ENCODE peak calls at places on chromosomes 2 and 18, in eight cellular contexts. X is neuronal stem cell, Q is body of pancreas, P is kidney, R is GM23338, M is right cardiac atrium, Y is MM.1S, W is tibial artery. N is an unnamed sample.

GRCh38 chr2:55620123-55620779 is 2.8 kb upstream of the PPP4R3B start:
- DNase-seq in X (no peak), R (peak; percentile 55), W (no peak), Y (peak; percentile 31), M (no peak), Q (no peak), P (no peak), N (no peak)

GRCh38 chr2:109260116-109260855 is 131.3 kb downstream of the SH3RF3 start:
- DNase-seq in R (no peak), P (no peak), Q (no peak), W (peak; percentile 51), M (no peak), Y (no peak), X (no peak), N (no peak)

GRCh38 chr2:74373189-74373588 is 6.9 kb downstream of the DCTN1 start:
- DNase-seq in Q (no peak), Y (no peak), M (peak; percentile 53), P (no peak), R (peak; percentile 39), W (no peak), X (no peak), N (peak; percentile 84)

GRCh38 chr18:50195689-50196088 is 742 bp upstream of the MYO5B start:
- DNase-seq in W (no peak), P (no peak), X (no peak), Y (no peak), M (no peak), R (no peak), Q (no peak), N (no peak)

GRCh38 chr2:140759431-140760156 is 1371.2 kb downstream of the LRP1B start:
- DNase-seq in R (no peak), Q (no peak), P (no peak), M (no peak), W (no peak), X (peak; percentile 2), Y (no peak), N (no peak)

GRCh38 chr2:207039225-207039624 is 99.9 kb downstream of the CPO start:
- DNase-seq in Y (no peak), Q (no peak), X (no peak), P (no peak), W (no peak), R (no peak), M (no peak), N (no peak)

GRCh38 chr2:12717191-12717987 is 653 bp downstream of the TRIB2 start:
- DNase-seq in W (peak; percentile 83), X (peak; percentile 70), M (peak; percentile 65), Q (peak; percentile 63), Y (peak; percentile 54), R (peak; percentile 75), P (peak; percentile 90), N (peak; percentile 84)

GRCh38 chr2:112674229-112674628 is 28.5 kb downstream of the SLC20A1 start:
- DNase-seq in M (peak; percentile 90), Q (peak; percentile 44), R (no peak), X (no peak), P (peak; percentile 85), Y (no peak), W (peak; percentile 82), N (peak; percentile 80)

GRCh38 chr18:10284571-10285282 is 169.7 kb upstream of the APCDD1 start:
- DNase-seq in X (no peak), M (no peak), R (no peak), W (no peak), Y (no peak), P (no peak), Q (no peak), N (no peak)

GRCh38 chr2:207394812-207395534 is 134.8 kb upstream of the CREB1 start:
- DNase-seq in R (no peak), P (no peak), M (peak; percentile 58), W (no peak), Y (no peak), Q (no peak), X (no peak), N (no peak)

GRCh38 chr2:64327510-64328414 is 126.2 kb upstream of the LGALSL start:
- DNase-seq in P (no peak), Q (no peak), R (peak; percentile 50), W (no peak), M (peak; percentile 36), Y (peak; percentile 56), X (no peak), N (peak; percentile 77)

GRCh38 chr2:61770298-61770697 is 83.6 kb downstream of the FAM161A start:
- DNase-seq in Q (no peak), M (no peak), W (no peak), Y (no peak), P (no peak), X (no peak), R (no peak), N (no peak)

GRCh38 chr18:27942706-27943105 is 234.2 kb downstream of the CDH2 start:
- DNase-seq in Q (no peak), Y (no peak), R (no peak), X (no peak), P (no peak), M (no peak), W (no peak), N (no peak)

GRCh38 chr2:51350100-51350499 is 318.2 kb upstream of the NRXN1 start:
- DNase-seq in Y (no peak), W (no peak), M (no peak), X (no peak), P (no peak), Q (no peak), R (no peak), N (no peak)

GRCh38 chr18:69444221-69444620 is 43.5 kb downstream of the DOK6 start:
- DNase-seq in W (no peak), X (no peak), M (no peak), Q (no peak), R (no peak), Y (no peak), P (no peak), N (no peak)

GRCh38 chr18:77091366-77091765 is 41.2 kb downstream of the MBP start:
- DNase-seq in P (no peak), M (no peak), W (no peak), X (no peak), Y (no peak), R (no peak), Q (no peak), N (no peak)

GRCh38 chr18:77090546-77091200 is 41.9 kb downstream of the MBP start:
- DNase-seq in X (no peak), M (no peak), P (no peak), W (no peak), R (no peak), Q (no peak), Y (no peak), N (no peak)

GRCh38 chr18:77093067-77093430 is 39.5 kb downstream of the MBP start:
- DNase-seq in X (no peak), Y (no peak), M (no peak), P (peak; percentile 68), Q (no peak), W (no peak), R (no peak), N (no peak)

GRCh38 chr18:77093584-77093983 is 39.0 kb downstream of the MBP start:
- DNase-seq in M (no peak), X (no peak), R (no peak), Q (no peak), P (peak; percentile 41), Y (no peak), W (no peak), N (no peak)

GRCh38 chr18:77092104-77093066 is 40.2 kb downstream of the MBP start:
- DNase-seq in M (no peak), P (no peak), Y (no peak), Q (no peak), W (no peak), R (no peak), X (no peak), N (no peak)
- H3K4me1 ChIP-seq in M (no peaks in the 10 kb centered on the region), P (peaks cover 26% of the 10 kb centered on the region), Y (no peaks in the 10 kb centered on the region), Q (peaks cover 20% of the 10 kb centered on the region), W (peaks cover 6% of the 10 kb centered on the region), R (peaks cover 31% of the 10 kb centered on the region), X (no peaks in the 10 kb centered on the region), N (peaks cover 20% of the 10 kb centered on the region)

GRCh38 chr2:85468704-85469349 is 50.3 kb downstream of the SH2D6 start:
- DNase-seq in M (no peak), Y (no peak), Q (peak; percentile 82), W (peak; percentile 58), R (peak; percentile 83), P (no peak), X (no peak), N (peak; percentile 39)

GRCh38 chr2:85462337-85462736 is 43.8 kb downstream of the SH2D6 start:
- DNase-seq in Y (no peak), W (no peak), P (no peak), X (no peak), R (no peak), M (no peak), Q (no peak), N (no peak)

GRCh38 chr2:85470850-85471800 is 52.6 kb downstream of the SH2D6 start:
- DNase-seq in P (no peak), M (no peak), R (no peak), X (no peak), W (no peak), Y (no peak), Q (peak; percentile 89), N (peak; percentile 54)

GRCh38 chr2:85472265-85472664 is 53.8 kb downstream of the SH2D6 start:
- DNase-seq in Y (no peak), Q (no peak), R (peak; percentile 30), P (no peak), X (no peak), M (no peak), W (no peak), N (no peak)

GRCh38 chr2:85468096-85468703 is 49.7 kb downstream of the SH2D6 start:
- DNase-seq in Q (no peak), R (no peak), W (peak; percentile 11), M (no peak), X (no peak), Y (no peak), P (no peak), N (no peak)
- H3K27ac ChIP-seq in Q (peak overlapping the region; percentile 82), R (no peak overlapping the region), W (no peak overlapping the region), M (no peak overlapping the region), X (no peak overlapping the region), Y (no peak overlapping the region), P (peak overlapping the region; percentile 78), N (no peak overlapping the region)

GRCh38 chr2:126972272-126972626 is 73.6 kb downstream of the TEX51 start:
- DNase-seq in W (no peak), R (no peak), P (no peak), Y (no peak), M (no peak), Q (no peak), X (no peak), N (no peak)
- H3K4me3 ChIP-seq in W (no peak overlapping the region), R (no peak overlapping the region), P (no peak overlapping the region), Y (peak overlapping the region; percentile 69), M (no peak overlapping the region), Q (no peak overlapping the region), X (no peak overlapping the region), N (peak overlapping the region; percentile 51)

GRCh38 chr2:241315183-241315878 is at the start of gene HDLBP:
- DNase-seq in Y (peak; percentile 99), P (peak; percentile 100), W (peak; percentile 100), R (peak; percentile 99), X (peak; percentile 99), Q (peak; percentile 100), M (peak; percentile 100), N (peak; percentile 100)

GRCh38 chr2:241314933-241315182 is 614 bp downstream of the HDLBP start:
- DNase-seq in P (no peak), Y (no peak), W (no peak), Q (no peak), M (no peak), X (no peak), R (no peak), N (no peak)

GRCh38 chr2:241317391-241317790 is 1.7 kb downstream of the SEPTIN2 start:
- DNase-seq in R (no peak), X (no peak), W (no peak), M (no peak), Y (no peak), Q (no peak), P (no peak), N (no peak)

GRCh38 chr2:241316825-241317224 is 1.1 kb downstream of the SEPTIN2 start:
- DNase-seq in R (no peak), P (no peak), X (no peak), M (no peak), Q (no peak), W (no peak), Y (no peak), N (no peak)

GRCh38 chr2:241315879-241316700 is at the start of gene SEPTIN2:
- DNase-seq in P (peak; percentile 96), W (no peak), Y (no peak), M (peak; percentile 85), X (no peak), R (peak; percentile 69), Q (no peak), N (peak; percentile 93)
- H3K4me1 ChIP-seq in P (peaks cover 18% of the 10 kb centered on the region), W (peaks cover 48% of the 10 kb centered on the region), Y (peaks cover 41% of the 10 kb centered on the region), M (no peaks in the 10 kb centered on the region), X (peaks cover 16% of the 10 kb centered on the region), R (peaks cover 43% of the 10 kb centered on the region), Q (peaks cover 59% of the 10 kb centered on the region), N (peaks cover 56% of the 10 kb centered on the region)